ENCODE peak calls at places on chromosomes 4 and X, in ten cellular contexts. One of them, this sample, is unnamed.

GRCh38 chr4:7328913-7329638 is 105.7 kb downstream of the PSAPL1 start:
- DNase-seq in H1: no peak
- DNase-seq in suprapubic skin: no peak
- DNase-seq in stomach: no peak
- DNase-seq in A549: peak
- DNase-seq in upper lobe of left lung: peak
- DNase-seq in HepG2: no peak
- DNase-seq in K562: no peak
- DNase-seq in tibial nerve: no peak
- DNase-seq in transverse colon: no peak
- DNase-seq in this sample: no peak

GRCh38 chr4:10808591-10808990 is 124.0 kb upstream of the CLNK start:
- DNase-seq in stomach: no peak
- DNase-seq in K562: no peak
- DNase-seq in transverse colon: no peak
- DNase-seq in suprapubic skin: no peak
- DNase-seq in upper lobe of left lung: no peak
- DNase-seq in H1: no peak
- DNase-seq in HepG2: no peak
- DNase-seq in A549: no peak
- DNase-seq in tibial nerve: no peak
- DNase-seq in this sample: peak

GRCh38 chrX:150355898-150356297 is 7.2 kb upstream of the MAMLD1 start:
- DNase-seq in H1: no peak
- DNase-seq in HepG2: no peak
- DNase-seq in A549: no peak
- DNase-seq in upper lobe of left lung: no peak
- DNase-seq in tibial nerve: no peak
- DNase-seq in stomach: no peak
- DNase-seq in K562: no peak
- DNase-seq in transverse colon: no peak
- DNase-seq in suprapubic skin: no peak
- DNase-seq in this sample: no peak

GRCh38 chr4:67035501-67035900 is 509.8 kb downstream of the CENPC start:
- DNase-seq in K562: no peak
- DNase-seq in stomach: no peak
- DNase-seq in A549: peak
- DNase-seq in suprapubic skin: no peak
- DNase-seq in HepG2: peak
- DNase-seq in H1: no peak
- DNase-seq in upper lobe of left lung: no peak
- DNase-seq in tibial nerve: no peak
- DNase-seq in transverse colon: no peak
- DNase-seq in this sample: no peak

GRCh38 chr4:16259531-16260246 is 33.4 kb upstream of the TAPT1 start:
- DNase-seq in tibial nerve: no peak
- DNase-seq in suprapubic skin: no peak
- DNase-seq in A549: no peak
- DNase-seq in stomach: no peak
- DNase-seq in H1: no peak
- DNase-seq in upper lobe of left lung: no peak
- DNase-seq in K562: no peak
- DNase-seq in HepG2: no peak
- DNase-seq in transverse colon: no peak
- DNase-seq in this sample: no peak

GRCh38 chrX:103839404-103839803 is 7.3 kb upstream of the RAB9B start:
- DNase-seq in A549: no peak
- DNase-seq in HepG2: no peak
- DNase-seq in K562: no peak
- DNase-seq in transverse colon: no peak
- DNase-seq in tibial nerve: no peak
- DNase-seq in upper lobe of left lung: no peak
- DNase-seq in suprapubic skin: no peak
- DNase-seq in H1: no peak
- DNase-seq in stomach: no peak
- DNase-seq in this sample: no peak

GRCh38 chrX:148620023-148620422 is 119.6 kb downstream of the AFF2 start:
- DNase-seq in stomach: no peak
- DNase-seq in upper lobe of left lung: no peak
- DNase-seq in A549: no peak
- DNase-seq in tibial nerve: no peak
- DNase-seq in H1: no peak
- DNase-seq in transverse colon: no peak
- DNase-seq in suprapubic skin: no peak
- DNase-seq in K562: no peak
- DNase-seq in HepG2: no peak
- DNase-seq in this sample: no peak

GRCh38 chrX:20320461-20321159 is 53.9 kb upstream of the RPS6KA3 start:
- DNase-seq in H1: no peak
- DNase-seq in A549: no peak
- DNase-seq in upper lobe of left lung: peak
- DNase-seq in suprapubic skin: no peak
- DNase-seq in HepG2: peak
- DNase-seq in stomach: no peak
- DNase-seq in transverse colon: no peak
- DNase-seq in tibial nerve: no peak
- DNase-seq in K562: no peak
- DNase-seq in this sample: no peak

GRCh38 chr4:386708-387105 is 49.1 kb downstream of the ZNF141 start:
- DNase-seq in upper lobe of left lung: no peak
- DNase-seq in K562: no peak
- DNase-seq in H1: no peak
- DNase-seq in HepG2: no peak
- DNase-seq in suprapubic skin: no peak
- DNase-seq in stomach: no peak
- DNase-seq in tibial nerve: no peak
- DNase-seq in transverse colon: no peak
- DNase-seq in A549: no peak
- DNase-seq in this sample: no peak

GRCh38 chr4:53455766-53456165 is 78.3 kb downstream of the FIP1L1 start:
- DNase-seq in tibial nerve: no peak
- DNase-seq in A549: no peak
- DNase-seq in HepG2: peak
- DNase-seq in transverse colon: no peak
- DNase-seq in suprapubic skin: no peak
- DNase-seq in stomach: no peak
- DNase-seq in upper lobe of left lung: no peak
- DNase-seq in H1: no peak
- DNase-seq in K562: no peak
- DNase-seq in this sample: no peak

GRCh38 chr4:8128096-8128856 is 30.3 kb downstream of the ABLIM2 start:
- DNase-seq in transverse colon: no peak
- DNase-seq in tibial nerve: no peak
- DNase-seq in H1: no peak
- DNase-seq in A549: no peak
- DNase-seq in suprapubic skin: no peak
- DNase-seq in K562: peak
- DNase-seq in stomach: no peak
- DNase-seq in upper lobe of left lung: no peak
- DNase-seq in HepG2: peak
- DNase-seq in this sample: no peak

GRCh38 chr4:176123710-176124407 is 58.2 kb downstream of the WDR17 start:
- DNase-seq in tibial nerve: no peak
- DNase-seq in A549: peak
- DNase-seq in stomach: peak
- DNase-seq in transverse colon: peak
- DNase-seq in K562: peak
- DNase-seq in HepG2: peak
- DNase-seq in suprapubic skin: no peak
- DNase-seq in H1: no peak
- DNase-seq in upper lobe of left lung: peak
- DNase-seq in this sample: peak

DNA sequence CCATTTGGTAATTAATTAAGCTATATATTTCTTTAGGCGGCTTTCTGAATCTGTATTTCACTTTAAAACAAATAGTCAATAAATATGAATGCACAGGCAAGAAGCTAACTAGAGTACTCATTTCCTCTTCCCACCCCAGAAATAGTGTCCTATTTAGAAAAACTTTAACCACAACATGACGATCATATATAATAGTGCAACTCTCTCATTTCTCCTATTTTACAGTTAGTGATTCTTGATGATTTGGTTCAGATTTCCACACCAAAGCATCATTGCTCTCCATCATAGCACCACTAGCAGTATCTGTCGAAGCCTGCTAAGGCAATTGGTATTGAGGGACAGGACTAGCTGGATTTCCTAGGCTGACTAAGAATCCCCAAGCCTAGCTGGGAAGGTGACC is 184.0 kb upstream of the GALNTL6 start:
- DNase-seq in suprapubic skin: no peak
- DNase-seq in stomach: no peak
- DNase-seq in upper lobe of left lung: no peak
- DNase-seq in tibial nerve: no peak
- DNase-seq in H1: no peak
- DNase-seq in A549: no peak
- DNase-seq in transverse colon: no peak
- DNase-seq in HepG2: no peak
- DNase-seq in K562: no peak
- DNase-seq in this sample: no peak
- TF ChIP-seq EP300 in suprapubic skin: no peak
- TF ChIP-seq EP300 in stomach: no peak
- TF ChIP-seq EP300 in upper lobe of left lung: no peak
- TF ChIP-seq EP300 in tibial nerve: no peak
- TF ChIP-seq EP300 in H1: no peak
- TF ChIP-seq EP300 in A549: no peak
- TF ChIP-seq EP300 in transverse colon: no peak
- TF ChIP-seq EP300 in HepG2: no peak
- TF ChIP-seq EP300 in K562: no peak
- TF ChIP-seq EP300 in this sample: no peak

DNA sequence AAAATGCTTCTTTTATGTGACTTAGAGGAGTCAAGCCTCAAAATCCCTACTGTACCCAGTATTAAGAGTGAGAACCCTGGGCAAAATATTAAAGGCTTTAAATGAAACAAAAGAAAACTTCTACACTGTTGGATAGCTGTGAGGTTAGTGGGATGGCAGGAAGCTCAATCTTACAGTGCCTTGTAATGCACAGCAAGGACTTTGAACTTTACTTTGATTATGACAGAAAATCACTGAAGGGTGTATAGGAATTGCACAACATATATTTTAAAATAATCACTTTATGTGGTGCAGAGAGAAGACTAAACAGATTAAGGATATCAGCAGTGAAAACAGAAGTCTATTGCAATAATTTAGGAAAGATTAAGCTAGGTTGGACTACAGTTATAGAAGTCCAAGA is 1333.4 kb downstream of the ADGRL3 start:
- DNase-seq in tibial nerve: no peak
- DNase-seq in suprapubic skin: no peak
- DNase-seq in K562: no peak
- DNase-seq in H1: no peak
- DNase-seq in upper lobe of left lung: no peak
- DNase-seq in HepG2: no peak
- DNase-seq in A549: no peak
- DNase-seq in transverse colon: no peak
- DNase-seq in stomach: no peak
- DNase-seq in this sample: no peak
- TF ChIP-seq POLR2A in tibial nerve: no peak
- TF ChIP-seq POLR2A in suprapubic skin: no peak
- TF ChIP-seq POLR2A in K562: no peak
- TF ChIP-seq POLR2A in H1: no peak
- TF ChIP-seq POLR2A in upper lobe of left lung: no peak
- TF ChIP-seq POLR2A in HepG2: no peak
- TF ChIP-seq POLR2A in A549: no peak
- TF ChIP-seq POLR2A in transverse colon: no peak
- TF ChIP-seq POLR2A in stomach: no peak
- TF ChIP-seq POLR2A in this sample: no peak

GRCh38 chrX:100596601-100597000 is 11.9 kb downstream of the TNMD start:
- DNase-seq in A549: no peak
- DNase-seq in stomach: no peak
- DNase-seq in H1: no peak
- DNase-seq in suprapubic skin: no peak
- DNase-seq in upper lobe of left lung: no peak
- DNase-seq in transverse colon: no peak
- DNase-seq in HepG2: no peak
- DNase-seq in tibial nerve: no peak
- DNase-seq in K562: no peak
- DNase-seq in this sample: no peak

GRCh38 chrX:100599456-100599855 is 14.7 kb downstream of the TNMD start:
- DNase-seq in suprapubic skin: no peak
- DNase-seq in H1: no peak
- DNase-seq in HepG2: no peak
- DNase-seq in transverse colon: no peak
- DNase-seq in upper lobe of left lung: no peak
- DNase-seq in tibial nerve: no peak
- DNase-seq in A549: no peak
- DNase-seq in stomach: no peak
- DNase-seq in K562: no peak
- DNase-seq in this sample: no peak

GRCh38 chrX:100600769-100601168 is 16.0 kb downstream of the TNMD start:
- DNase-seq in A549: no peak
- DNase-seq in tibial nerve: no peak
- DNase-seq in upper lobe of left lung: no peak
- DNase-seq in H1: no peak
- DNase-seq in suprapubic skin: no peak
- DNase-seq in K562: no peak
- DNase-seq in stomach: no peak
- DNase-seq in transverse colon: no peak
- DNase-seq in HepG2: no peak
- DNase-seq in this sample: no peak

GRCh38 chrX:100600340-100600739 is 15.6 kb downstream of the TNMD start:
- DNase-seq in upper lobe of left lung: no peak
- DNase-seq in A549: no peak
- DNase-seq in suprapubic skin: no peak
- DNase-seq in transverse colon: no peak
- DNase-seq in stomach: no peak
- DNase-seq in tibial nerve: no peak
- DNase-seq in H1: no peak
- DNase-seq in HepG2: no peak
- DNase-seq in K562: no peak
- DNase-seq in this sample: no peak
- TF ChIP-seq EP300 in upper lobe of left lung: no peak
- TF ChIP-seq EP300 in A549: no peak
- TF ChIP-seq EP300 in suprapubic skin: no peak
- TF ChIP-seq EP300 in transverse colon: no peak
- TF ChIP-seq EP300 in stomach: no peak
- TF ChIP-seq EP300 in tibial nerve: no peak
- TF ChIP-seq EP300 in H1: no peak
- TF ChIP-seq EP300 in HepG2: no peak
- TF ChIP-seq EP300 in K562: no peak
- TF ChIP-seq EP300 in this sample: no peak

DNA sequence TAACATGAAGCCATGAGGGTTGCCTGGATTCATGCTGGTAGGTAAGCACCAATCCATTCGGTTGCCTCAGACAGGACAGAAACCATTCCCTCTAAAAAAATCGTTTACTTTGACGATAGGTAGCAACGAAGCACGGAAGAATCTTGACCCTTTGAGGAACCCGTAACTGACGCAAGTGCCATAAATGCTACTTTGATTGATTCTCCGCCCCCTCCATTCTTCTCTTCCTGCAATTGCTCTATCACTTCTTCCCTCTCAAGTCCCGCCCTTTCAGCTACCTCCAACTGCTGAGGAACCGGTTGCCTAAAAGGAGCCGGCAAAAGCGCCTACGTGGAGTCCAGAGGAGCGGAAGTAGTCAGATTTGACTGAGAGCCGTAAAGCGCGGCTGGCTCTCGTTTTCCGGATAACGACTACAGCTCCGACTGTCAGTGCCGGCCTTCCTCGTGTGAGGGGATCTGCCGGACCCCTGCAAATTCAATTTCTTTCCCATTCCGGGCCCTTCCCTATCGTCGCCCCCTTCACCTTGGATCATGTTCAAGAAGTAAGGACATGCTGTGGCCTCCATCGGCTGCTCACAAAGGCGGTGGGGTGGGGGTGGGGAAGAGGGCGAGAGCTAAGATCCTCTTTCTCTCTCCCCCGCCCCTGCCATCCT is at the start of gene MCTS1:
- DNase-seq in K562: peak
- DNase-seq in stomach: peak
- DNase-seq in upper lobe of left lung: peak
- DNase-seq in A549: peak
- DNase-seq in H1: peak
- DNase-seq in HepG2: peak
- DNase-seq in transverse colon: peak
- DNase-seq in tibial nerve: peak
- DNase-seq in suprapubic skin: peak
- DNase-seq in this sample: peak
- TF ChIP-seq POLR2A in K562: peak
- TF ChIP-seq POLR2A in stomach: no peak
- TF ChIP-seq POLR2A in upper lobe of left lung: peak
- TF ChIP-seq POLR2A in A549: peak
- TF ChIP-seq POLR2A in H1: no peak
- TF ChIP-seq POLR2A in HepG2: peak
- TF ChIP-seq POLR2A in transverse colon: peak
- TF ChIP-seq POLR2A in tibial nerve: peak
- TF ChIP-seq POLR2A in suprapubic skin: no peak
- TF ChIP-seq POLR2A in this sample: no peak

This sample was measured in ovary.